ENCODE peak calls at places on chromosomes 7 and 10, in five cellular contexts. S is neural progenitor cell, I is GM23248, E is PC-3, C is SK-N-SH. L is an unnamed sample.

GRCh38 chr10:5566606-5567005 is 41.8 kb downstream of the CALML3 start:
- DNase-seq in S (no peak), I (peak; percentile 67), E (peak; percentile 63), C (no peak), L (no peak)

GRCh38 chr7:120550494-120551048 is 277.6 kb downstream of the KCND2 start:
- DNase-seq in S (no peak), I (peak; percentile 35), E (peak; percentile 14), C (no peak), L (no peak)

GRCh38 chr7:43163885-43164284 is 51.4 kb downstream of the HECW1 start:
- DNase-seq in S (no peak), I (no peak), E (no peak), C (no peak), L (no peak)

GRCh38 chr7:66899552-66900280 is 21.3 kb upstream of the TMEM248 start:
- DNase-seq in S (no peak), I (no peak), E (no peak), C (no peak), L (no peak)

GRCh38 chr10:72026251-72026650 is 62.1 kb downstream of the CHST3 start:
- DNase-seq in S (no peak), I (no peak), E (no peak), C (no peak), L (no peak)

GRCh38 chr10:6095810-6096209 is 7.0 kb downstream of the RBM17 start:
- DNase-seq in S (no peak), I (no peak), E (no peak), C (no peak), L (no peak)

GRCh38 chr10:17003151-17003550 is 126.5 kb downstream of the CUBN start:
- DNase-seq in S (no peak), I (peak; percentile 93), E (no peak), C (peak; percentile 16), L (peak; percentile 38)

GRCh38 chr10:24897326-24897926 is 55.0 kb downstream of the PRTFDC1 start:
- DNase-seq in S (no peak), I (peak; percentile 62), E (peak; percentile 55), C (no peak), L (no peak)

GRCh38 chr7:51175316-51175991 is 141.2 kb downstream of the COBL start:
- DNase-seq in S (no peak), I (no peak), E (no peak), C (no peak), L (no peak)

GRCh38 chr7:151115836-151116418 is 29.7 kb downstream of the AGAP3 start:
- DNase-seq in S (no peak), I (no peak), E (peak; percentile 73), C (peak; percentile 49), L (peak; percentile 68)

GRCh38 chr7:46589282-46589681 is 668.2 kb upstream of the IGFBP3 start:
- DNase-seq in S (no peak), I (no peak), E (no peak), C (no peak), L (peak; percentile 48)

GRCh38 chr7:25369794-25370193 is 141.5 kb upstream of the NPVF start:
- DNase-seq in S (no peak), I (no peak), E (no peak), C (no peak), L (no peak)

GRCh38 chr7:8035190-8035589 is 66.6 kb downstream of the GLCCI1 start:
- DNase-seq in S (no peak), I (no peak), E (no peak), C (no peak), L (no peak)

GRCh38 chr10:5461914-5462840 is 37.2 kb downstream of the CALML5 start:
- DNase-seq in S (no peak), I (peak; percentile 37), E (no peak), C (no peak), L (no peak)

DNA sequence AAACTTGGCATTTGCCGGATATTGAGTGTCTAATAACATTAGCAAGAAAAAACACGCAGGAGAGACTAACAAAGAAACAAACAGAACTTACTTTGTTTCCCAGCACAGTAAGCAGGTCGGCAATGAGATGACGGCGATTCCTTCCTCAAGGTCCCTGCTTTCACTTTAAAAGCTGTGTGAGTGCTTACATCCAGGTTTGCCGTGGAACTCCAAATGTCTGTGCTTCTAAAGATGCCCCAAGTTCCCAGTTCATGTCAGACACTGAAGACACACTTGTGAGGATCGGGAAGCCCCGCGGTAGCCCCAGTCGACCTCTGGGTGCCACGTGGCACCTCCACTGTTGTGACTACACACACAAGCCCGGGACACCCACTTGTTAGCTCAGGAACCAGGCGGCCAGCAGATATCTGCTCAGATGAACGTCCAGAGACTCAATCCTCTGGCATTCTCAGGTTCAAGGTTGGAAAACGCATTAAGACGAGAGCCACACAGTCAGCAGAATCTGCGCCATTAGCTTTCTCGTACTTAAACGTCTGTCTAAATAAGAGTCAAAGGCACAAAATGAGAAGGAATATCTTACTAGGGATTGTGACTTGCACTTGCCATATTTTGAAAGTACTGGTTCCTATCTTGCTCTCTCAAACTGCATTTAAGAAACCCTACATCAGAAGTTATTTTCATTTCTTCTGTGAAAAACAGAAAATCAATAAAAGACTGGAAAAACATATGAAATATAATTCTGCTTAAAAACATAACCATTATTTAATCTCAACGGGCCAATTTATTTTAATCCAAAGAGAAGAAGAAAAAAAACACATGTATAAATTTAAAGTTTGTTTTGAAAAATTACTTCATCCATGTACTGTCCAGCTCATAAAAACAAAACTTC is 207.6 kb upstream of the KLF14 start:
- DNase-seq in S (no peak), I (no peak), E (peak; percentile 63), C (no peak), L (peak; percentile 29)
- H3K4me1 ChIP-seq in S (peaks cover 29% of the 10 kb centered on the region), I (peaks cover 90% of the 10 kb centered on the region), E (peaks cover 63% of the 10 kb centered on the region), C (peaks cover 45% of the 10 kb centered on the region), L (no peaks in the 10 kb centered on the region)

DNA sequence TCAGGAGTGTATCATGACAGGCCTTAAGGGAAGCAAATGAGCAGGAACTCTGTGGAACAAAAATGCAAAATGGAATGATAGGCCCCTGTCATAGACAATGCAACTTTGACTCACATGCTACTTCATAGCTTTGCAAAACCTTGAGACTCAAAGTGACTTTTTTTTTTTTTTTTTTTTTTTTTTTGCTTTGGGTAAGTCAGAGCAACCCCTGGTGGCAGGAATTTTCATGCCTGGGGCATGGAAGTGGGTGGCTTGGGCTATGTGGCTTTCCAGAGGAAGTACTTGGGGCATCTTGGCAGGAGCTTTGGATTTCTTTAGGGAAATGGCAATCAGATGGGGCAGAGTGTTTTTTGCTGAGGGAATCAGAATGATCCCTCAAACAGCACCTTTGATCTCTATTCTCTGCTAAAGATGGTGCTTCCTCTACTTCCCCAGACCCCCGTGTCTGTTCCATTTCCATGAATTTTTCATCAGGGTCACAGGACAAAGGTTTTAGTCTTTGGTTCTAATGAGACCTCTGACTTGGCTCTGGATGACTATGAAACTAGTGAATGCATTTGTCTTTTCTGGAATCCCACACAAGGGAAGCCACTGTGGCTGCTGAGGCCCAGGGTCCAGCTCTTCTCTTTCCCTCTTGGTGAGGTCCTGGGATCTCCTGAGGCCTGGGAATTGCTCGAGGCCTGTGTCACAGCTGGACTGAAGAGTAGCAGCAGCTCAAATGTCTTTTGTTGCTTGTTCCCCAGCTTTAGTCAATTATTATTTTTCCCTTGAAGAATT is 62.8 kb downstream of the TACC2 start:
- DNase-seq in S (peak; percentile 77), I (peak; percentile 85), E (peak; percentile 92), C (no peak), L (peak; percentile 73)
- TF ChIP-seq EZH2phosphoT487 in S (no peak), I (no peak), E (no peak), C (no peak), L (no peak)

GRCh38 chr10:73968101-73968515 is 29.8 kb upstream of the VCL start:
- DNase-seq in S (no peak), I (peak; percentile 30), E (no peak), C (no peak), L (no peak)

GRCh38 chr10:73965890-73966768 is 31.8 kb upstream of the VCL start:
- DNase-seq in S (peak; percentile 95), I (peak; percentile 98), E (peak; percentile 100), C (no peak), L (peak; percentile 88)

GRCh38 chr10:73967022-73967429 is 30.9 kb upstream of the VCL start:
- DNase-seq in S (peak; percentile 21), I (no peak), E (peak; percentile 53), C (no peak), L (no peak)

GRCh38 chr10:73967544-73967943 is 30.4 kb upstream of the VCL start:
- DNase-seq in S (no peak), I (no peak), E (no peak), C (no peak), L (no peak)

GRCh38 chr10:73964743-73965142 is 33.2 kb upstream of the VCL start:
- DNase-seq in S (no peak), I (no peak), E (no peak), C (no peak), L (no peak)
- H3K27ac ChIP-seq in S (peak overlapping the region; percentile 96), I (no peak overlapping the region), E (peak overlapping the region; percentile 73), C (no peak overlapping the region), L (no peak overlapping the region)

GRCh38 chr7:149873074-149873967 is 448 bp upstream of the ATP6V0E2 start:
- DNase-seq in S (peak; percentile 96), I (peak; percentile 95), E (peak; percentile 93), C (peak; percentile 100), L (peak; percentile 98)
- H3K4me1 ChIP-seq in S (peaks cover 7% of the 10 kb centered on the region), I (no peaks in the 10 kb centered on the region), E (peaks cover 16% of the 10 kb centered on the region), C (no peaks in the 10 kb centered on the region), L (peaks cover 4% of the 10 kb centered on the region)